ENCODE peak calls at places on chromosomes 3 and 15, in eight cellular contexts. C is stimulated activated naive CD8-positive, alpha-beta T cell treated with anti-CD3 and anti-CD28 coated beads, Interleukin-15, amount 100 ng/mL, for 72 hours; H is HS-5; X is T-cell; F is ELR; Y is iPS-NIHi11; L is HTR-8/SVneo; I is NCI-H460. U is an unnamed sample.

GRCh38 chr3:50028336-50028735 is 60.4 kb upstream of the RBM5 start:
- DNase-seq in X (no peak), C (no peak), L (no peak), H (no peak), Y (no peak), I (no peak), F (no peak), U (peak; percentile 33)

GRCh38 chr3:119582178-119582577 is 2.9 kb downstream of the ADPRH start:
- DNase-seq in H (no peak), X (no peak), C (no peak), I (no peak), Y (no peak), L (no peak), F (peak; percentile 40), U (no peak)

GRCh38 chr3:47394140-47394855 is 13.5 kb downstream of the PTPN23 start:
- DNase-seq in X (no peak), H (no peak), I (no peak), Y (no peak), L (no peak), F (peak; percentile 66), C (no peak), U (peak; percentile 68)

GRCh38 chr15:66841953-66842681 is 140.1 kb downstream of the SMAD6 start:
- DNase-seq in X (peak; percentile 5), F (peak; percentile 92), L (peak; percentile 71), C (no peak), H (peak; percentile 60), Y (peak; percentile 77), I (peak; percentile 69), U (peak; percentile 76)

GRCh38 chr15:36905908-36906307 is 194.4 kb downstream of the MEIS2 start:
- DNase-seq in I (no peak), X (no peak), H (peak; percentile 25), C (no peak), Y (no peak), F (no peak), L (no peak), U (no peak)

GRCh38 chr15:89332446-89332845 is 2.2 kb downstream of the POLG start:
- DNase-seq in I (no peak), F (peak; percentile 56), X (no peak), H (no peak), C (no peak), Y (peak; percentile 74), L (peak; percentile 36), U (no peak)

GRCh38 chr3:3685721-3686120 is 113.5 kb upstream of the LRRN1 start:
- DNase-seq in Y (no peak), L (no peak), X (no peak), C (no peak), I (no peak), H (no peak), F (no peak), U (no peak)

GRCh38 chr15:57156210-57156887 is 220.0 kb upstream of the CGNL1 start:
- DNase-seq in I (no peak), Y (no peak), X (no peak), C (no peak), L (no peak), F (no peak), H (no peak), U (no peak)

GRCh38 chr3:193782280-193782654 is 189.3 kb downstream of the OPA1 start:
- DNase-seq in C (no peak), X (no peak), L (peak; percentile 67), I (no peak), Y (peak; percentile 60), H (no peak), F (peak; percentile 8), U (peak; percentile 51)

GRCh38 chr15:78909160-78909695 is 35.6 kb downstream of the CTSH start:
- DNase-seq in X (no peak), F (no peak), H (no peak), Y (no peak), C (no peak), L (no peak), I (no peak), U (no peak)

GRCh38 chr15:69219690-69220089 is 59.3 kb downstream of the GLCE start:
- DNase-seq in X (no peak), H (no peak), F (no peak), I (no peak), L (no peak), C (no peak), Y (no peak), U (no peak)

GRCh38 chr3:105847452-105847851 is 21.4 kb downstream of the CBLB start:
- DNase-seq in F (no peak), H (no peak), Y (no peak), X (no peak), I (no peak), L (no peak), C (no peak), U (no peak)

GRCh38 chr3:177946515-177946914 is 589.7 kb upstream of the KCNMB2 start:
- DNase-seq in X (no peak), L (no peak), I (no peak), F (no peak), C (no peak), H (no peak), Y (no peak), U (no peak)

U was measured in dermis microvascular lymphatic vessel endothelial cell.